ENCODE peak calls at places on chromosomes 1 and 21, in four cellular contexts. X is upper lobe of right lung, T is PC-3, U is lower lobe of right lung. B is an unnamed sample.

GRCh38 chr1:46278807-46279206 is 24.6 kb downstream of the LRRC41 start:
- DNase-seq in X (no peak), T (peak), U (no peak), B (peak)

GRCh38 chr1:25909062-25909461 is 2.8 kb upstream of the STMN1 start:
- DNase-seq in X (no peak), T (no peak), U (no peak), B (no peak)

GRCh38 chr21:46559291-46559983 is 45.4 kb downstream of the S100B start:
- DNase-seq in X (no peak), T (no peak), U (no peak), B (no peak)

GRCh38 chr1:153506831-153507413 is 28.9 kb downstream of the S100A6 start:
- DNase-seq in T (peak), X (peak), U (peak), B (peak)

GRCh38 chr1:153841463-153841994 is 66.3 kb downstream of the SLC27A3 start:
- DNase-seq in T (no peak), U (no peak), X (no peak), B (peak)

GRCh38 chr1:7538849-7539771 is 232.0 kb upstream of the VAMP3 start:
- DNase-seq in T (no peak), U (peak), X (no peak), B (no peak)

GRCh38 chr1:228488818-228489674 is 1.9 kb downstream of the RNF187 start:
- DNase-seq in X (no peak), T (no peak), U (no peak), B (no peak)

GRCh38 chr1:48203287-48203900 is 19.1 kb upstream of the SLC5A9 start:
- DNase-seq in U (no peak), T (peak), X (no peak), B (peak)

GRCh38 chr21:37503848-37504467 is 137.4 kb downstream of the DYRK1A start:
- DNase-seq in U (no peak), T (peak), X (no peak), B (peak)

GRCh38 chr1:41404308-41404755 is 43.1 kb downstream of the FOXO6 start:
- DNase-seq in X (no peak), U (no peak), T (peak), B (peak)

GRCh38 chr1:93746009-93746408 is 64.4 kb upstream of the BCAR3 start:
- DNase-seq in U (no peak), X (no peak), T (no peak), B (no peak)

GRCh38 chr1:54777431-54777830 is 13.1 kb upstream of the PARS2 start:
- DNase-seq in X (no peak), T (no peak), U (no peak), B (no peak)

GRCh38 chr1:92480200-92480812 is 6.4 kb downstream of the GFI1 start:
- DNase-seq in X (no peak), U (peak), T (no peak), B (no peak)

DNA sequence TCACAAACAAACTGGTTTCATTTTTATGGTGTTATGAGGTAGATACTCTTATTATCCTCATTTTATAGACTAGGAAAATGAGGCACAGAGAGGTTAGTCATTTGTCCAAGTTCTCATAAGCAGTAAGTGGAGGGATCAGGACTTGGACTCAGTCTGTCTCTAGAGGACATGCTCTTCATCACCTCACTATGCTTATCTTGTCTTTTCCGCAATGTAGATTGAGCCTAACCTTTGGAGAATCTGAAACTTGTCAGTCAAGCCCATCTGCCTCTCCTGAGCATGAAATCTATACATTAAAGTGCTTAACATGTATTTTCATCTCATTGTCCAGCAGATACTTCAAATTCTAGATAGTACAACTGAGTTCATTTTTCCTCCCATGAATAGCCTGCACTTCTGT is 11.8 kb upstream of the CDC14A start:
- DNase-seq in X (no peak), U (no peak), T (no peak), B (no peak)
- TF ChIP-seq CTCF in X (no peak), U (no peak), T (no peak), B (no peak)

DNA sequence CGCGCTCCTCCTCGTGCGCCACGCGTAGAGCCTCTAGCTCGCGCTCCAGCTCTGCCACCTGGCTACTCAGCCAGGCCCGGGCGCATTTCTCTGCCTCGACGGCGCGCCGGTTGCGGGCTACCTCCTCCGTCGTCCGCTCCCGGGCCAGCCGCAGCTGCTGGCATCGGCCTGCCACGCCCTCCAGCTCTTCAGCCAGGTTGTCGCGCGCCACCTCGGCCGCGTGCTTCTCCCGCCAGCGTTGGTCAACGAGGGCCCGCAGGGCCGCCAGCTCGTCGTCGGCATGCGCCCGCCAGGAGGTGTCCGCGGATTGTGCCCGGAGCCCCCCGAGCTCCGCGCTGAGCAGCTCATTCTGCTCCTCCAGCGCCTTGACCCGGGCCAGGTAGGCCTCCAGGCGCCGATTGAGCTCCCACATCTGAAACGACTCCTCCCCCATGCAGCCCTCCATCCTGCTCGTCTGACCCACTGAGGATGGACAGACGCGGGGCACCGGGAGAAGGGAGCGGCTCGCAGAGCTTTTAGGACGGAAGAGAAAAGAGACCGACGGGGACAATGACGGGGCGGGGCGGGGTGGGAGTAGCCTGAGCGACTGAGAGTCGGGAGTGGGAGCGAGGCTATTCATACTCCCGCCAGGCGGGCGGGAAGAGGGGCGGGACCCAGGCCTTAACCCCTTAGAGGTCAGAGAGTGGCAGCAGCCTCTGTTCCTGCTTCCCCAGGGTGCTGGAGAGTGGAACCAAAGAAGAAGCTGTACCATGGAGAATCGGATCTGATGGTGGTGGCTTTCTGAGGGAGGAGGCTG is at the start of gene NES:
- DNase-seq in X (no peak), T (peak), U (no peak), B (peak)
- H3K4me3 ChIP-seq in X (peak), T (peak), U (peak), B (peak)

DNA sequence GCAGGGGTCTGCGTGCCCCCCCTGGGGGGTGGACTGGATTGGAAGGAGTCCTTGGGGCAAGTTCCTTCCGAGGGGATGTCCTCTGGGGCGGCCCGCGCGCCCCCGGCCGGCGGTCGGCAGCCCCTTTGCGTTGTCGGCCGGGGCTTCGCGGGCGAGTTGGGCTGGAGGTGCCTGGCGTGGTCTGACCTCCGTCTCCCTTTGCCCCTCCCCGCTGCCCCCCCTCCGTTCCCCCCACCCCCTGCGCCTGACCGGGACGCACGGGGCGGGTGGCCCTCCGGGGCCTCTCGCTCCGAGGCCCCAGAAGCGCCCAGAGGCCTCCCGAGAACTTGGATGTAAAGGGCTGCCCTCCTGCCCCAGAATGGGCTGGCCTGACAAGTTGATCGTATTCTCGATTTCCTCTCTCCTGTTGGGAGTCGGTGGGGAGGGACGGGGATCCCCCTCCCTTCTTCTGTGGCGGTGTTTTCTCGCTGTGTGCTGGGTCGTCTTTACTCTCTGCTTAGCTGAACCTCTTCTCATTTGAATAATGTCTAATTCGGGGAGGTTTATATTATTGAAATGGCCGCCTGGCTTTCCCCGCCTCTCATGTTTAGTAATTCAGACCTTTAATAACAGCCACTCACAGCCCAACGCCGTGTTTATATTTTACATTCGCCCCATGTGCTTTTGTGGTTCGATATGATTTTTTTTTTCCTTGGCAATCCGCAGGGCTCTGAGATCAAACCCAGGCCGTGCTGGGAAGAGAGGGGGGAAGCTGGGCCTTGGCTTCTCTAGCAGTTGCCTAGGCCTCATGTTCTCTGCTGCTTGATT is 1.3 kb downstream of the POU2F1 start:
- DNase-seq in X (peak), T (peak), U (peak), B (peak)
- TF ChIP-seq CTCF in X (no peak), T (no peak), U (no peak), B (no peak)

DNA sequence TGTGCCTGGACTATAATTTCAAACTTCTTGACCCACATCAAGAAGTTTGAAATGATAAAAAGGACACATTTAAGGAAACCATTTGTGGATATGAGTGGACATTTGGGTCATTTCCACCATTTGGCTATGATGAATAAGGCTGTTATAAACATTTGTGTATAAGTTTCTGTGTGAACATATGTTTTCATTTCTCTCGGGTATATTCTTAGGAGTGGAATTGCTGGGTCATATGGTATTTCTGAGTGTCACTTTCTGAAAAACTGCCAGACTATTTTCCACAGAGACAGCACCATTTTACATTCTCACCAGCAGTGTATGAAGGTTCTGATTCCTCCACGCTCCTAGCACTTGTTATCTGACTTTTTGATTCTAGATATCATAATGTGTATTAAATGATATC is 50.8 kb downstream of the GPR137B start:
- DNase-seq in X (no peak), T (no peak), U (no peak), B (no peak)
- H3K4me3 ChIP-seq in X (no peak), T (no peak), U (no peak), B (no peak)

DNA sequence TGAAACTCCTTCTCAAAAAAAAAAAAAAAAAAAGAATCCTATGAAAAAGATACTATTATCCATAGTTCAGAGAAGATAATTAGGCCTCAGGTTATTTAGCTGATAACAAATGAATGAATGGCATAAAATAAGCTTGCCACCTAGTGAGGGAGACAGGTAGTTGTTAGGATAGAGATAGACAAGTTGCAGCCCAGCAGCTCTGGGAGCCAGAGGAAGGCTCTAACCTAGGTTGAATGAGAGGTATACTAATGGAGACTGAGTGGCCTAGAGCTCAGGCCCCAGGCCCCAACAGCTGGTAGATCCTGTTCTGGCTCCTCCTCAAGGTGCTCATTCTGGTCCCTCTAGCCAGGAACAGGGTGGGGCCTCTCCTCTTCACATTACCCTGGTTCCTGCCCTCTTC is 20.6 kb upstream of the RSPO1 start:
- DNase-seq in U (no peak), X (no peak), T (peak), B (no peak)
- TF ChIP-seq CTCF in U (no peak), X (no peak), T (no peak), B (no peak)

GRCh38 chr1:200405273-200405672 is 4.6 kb downstream of the ZNF281 start:
- DNase-seq in X (no peak), U (no peak), T (no peak), B (no peak)
- H3K4me3 ChIP-seq in X (no peak), U (no peak), T (peak), B (no peak)

DNA sequence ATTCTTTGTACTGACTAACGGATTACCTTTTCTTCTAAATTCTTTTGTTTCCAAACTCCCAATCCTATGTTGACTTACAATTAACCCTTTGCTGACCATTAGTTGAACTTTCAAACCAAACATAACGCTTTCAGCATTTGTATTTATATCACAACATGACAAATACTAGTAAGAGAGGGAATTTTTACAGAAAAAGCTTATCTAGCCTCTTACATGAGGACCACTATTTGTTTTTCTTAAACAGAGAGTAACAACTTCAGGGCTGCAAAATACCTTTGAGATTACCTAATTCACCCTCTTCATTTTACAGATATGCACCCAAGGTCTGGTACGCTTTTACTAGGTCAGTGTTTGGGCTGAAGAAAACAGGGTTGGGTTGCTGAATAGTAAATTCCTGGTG is 45.0 kb upstream of the CXADR start:
- DNase-seq in U (no peak), X (no peak), T (no peak), B (no peak)
- TF ChIP-seq CTCF in U (no peak), X (no peak), T (no peak), B (no peak)

GRCh38 chr21:33301632-33302002 is 23.2 kb upstream of the IFNAR1 start:
- DNase-seq in T (no peak), X (no peak), U (no peak), B (no peak)

GRCh38 chr21:33296156-33296555 is 28.6 kb upstream of the IFNAR1 start:
- DNase-seq in T (no peak), U (no peak), X (no peak), B (no peak)

GRCh38 chr21:33302055-33302454 is 22.7 kb upstream of the IFNAR1 start:
- DNase-seq in X (no peak), U (no peak), T (no peak), B (no peak)

GRCh38 chr21:33300701-33301631 is 23.8 kb upstream of the IFNAR1 start:
- DNase-seq in T (peak), U (no peak), X (no peak), B (peak)

GRCh38 chr21:33299181-33299752 is 25.5 kb upstream of the IFNAR1 start:
- DNase-seq in T (peak), X (no peak), U (no peak), B (peak)
- H3K4me3 ChIP-seq in T (no peak), X (no peak), U (no peak), B (no peak)

B was measured in cardiac fibroblast.